ENCODE peak calls at places on chromosomes 5 and 9, in nine cellular contexts. Z is progenitor cell of endocrine pancreas; T is GM23338; A is AG08395; F is activated T-helper 1 cell treated with Interleukin-2 at 50 U/mL for 16 hours; O is neuronal stem cell; W is NCI-H1417; M is heart left ventricle; K is CD8-positive, alpha-beta T cell. I is an unnamed sample.

GRCh38 chr5:149380466-149381121 is 1.5 kb upstream of the IL17B start:
- DNase-seq in Z (no peak), M (peak), K (no peak), O (no peak), A (no peak), F (no peak), W (no peak), T (no peak), I (no peak)

GRCh38 chr5:6788956-6789649 is 75.9 kb downstream of the TENT4A start:
- DNase-seq in T (no peak), Z (no peak), M (no peak), W (no peak), A (no peak), F (no peak), K (no peak), O (no peak), I (no peak)

GRCh38 chr5:125342938-125343401 is 596.5 kb upstream of the ZNF608 start:
- DNase-seq in F (no peak), K (no peak), Z (no peak), A (peak), T (no peak), W (no peak), O (no peak), M (no peak), I (no peak)

GRCh38 chr9:630817-631216 is 210.7 kb upstream of the DMRT1 start:
- DNase-seq in A (no peak), T (no peak), F (no peak), M (no peak), W (no peak), Z (no peak), K (no peak), O (no peak), I (no peak)

GRCh38 chr5:175696139-175696854 is 38.4 kb downstream of the HRH2 start:
- DNase-seq in K (peak), O (peak), T (peak), Z (no peak), F (peak), M (peak), A (no peak), W (peak), I (peak)

GRCh38 chr5:159504857-159505304 is 174.6 kb upstream of the IL12B start:
- DNase-seq in K (no peak), M (peak), T (no peak), Z (no peak), A (peak), O (no peak), W (no peak), F (no peak), I (peak)

GRCh38 chr5:61280766-61281427 is 51.2 kb upstream of the ZSWIM6 start:
- DNase-seq in W (peak), F (no peak), K (no peak), Z (no peak), O (no peak), M (peak), A (no peak), T (no peak), I (peak)

GRCh38 chr9:14131353-14132088 is 182.4 kb downstream of the NFIB start:
- DNase-seq in W (peak), O (no peak), A (no peak), Z (no peak), K (no peak), F (no peak), M (no peak), T (no peak), I (no peak)

GRCh38 chr9:35756275-35756742 is 2.2 kb upstream of the MSMP start:
- DNase-seq in T (peak), K (peak), W (no peak), O (no peak), M (peak), Z (peak), A (no peak), F (peak), I (no peak)

GRCh38 chr5:175701797-175702196 is 43.9 kb downstream of the HRH2 start:
- DNase-seq in W (no peak), F (no peak), O (no peak), A (no peak), Z (no peak), K (no peak), T (no peak), M (no peak), I (no peak)

GRCh38 chr5:139482050-139482889 is at the start of gene STING1:
- DNase-seq in F (peak), K (peak), A (peak), W (peak), Z (no peak), O (no peak), T (no peak), M (peak), I (peak)

I was measured in T47D.